ENCODE peak calls at places on chromosomes 16 and 17, in five cellular contexts. R is effector memory CD4-positive, alpha-beta T cell; G is aorta; E is colonic mucosa; P is H1. W is an unnamed sample.

GRCh38 chr16:49921791-49922456 is 66.0 kb upstream of the ZNF423 start:
- DNase-seq in R (no peak), G (peak; percentile 80), E (peak; percentile 82), P (peak; percentile 63), W (peak; percentile 59)

GRCh38 chr16:78177927-78178326 is 78.5 kb downstream of the WWOX start:
- DNase-seq in R (no peak), G (no peak), E (no peak), P (no peak), W (no peak)

GRCh38 chr17:76501018-76501826 is at the start of gene RHBDF2:
- DNase-seq in R (peak; percentile 92), G (peak; percentile 96), E (peak; percentile 96), P (peak; percentile 65), W (peak; percentile 63)

GRCh38 chr17:45332989-45333701 is 16.3 kb upstream of the MAP3K14 start:
- DNase-seq in R (no peak), G (no peak), E (no peak), P (no peak), W (no peak)

GRCh38 chr16:82580293-82580900 is 46.4 kb upstream of the CDH13 start:
- DNase-seq in R (no peak), G (no peak), E (peak; percentile 27), P (no peak), W (no peak)

GRCh38 chr17:37530420-37530819 is 40.7 kb downstream of the DUSP14 start:
- DNase-seq in R (no peak), G (no peak), E (no peak), P (no peak), W (no peak)

GRCh38 chr16:89123001-89123830 is 29.6 kb downstream of the ACSF3 start:
- DNase-seq in R (no peak), G (peak; percentile 67), E (no peak), P (no peak), W (no peak)

GRCh38 chr16:25007284-25007984 is 7.7 kb downstream of the ARHGAP17 start:
- DNase-seq in R (no peak), G (no peak), E (no peak), P (no peak), W (no peak)

GRCh38 chr17:32258383-32259121 is 7.1 kb upstream of the RHBDL3 start:
- DNase-seq in R (no peak), G (peak; percentile 53), E (no peak), P (no peak), W (peak; percentile 55)

GRCh38 chr16:11272921-11273720 is at the start of gene PRM3:
- DNase-seq in R (no peak), G (no peak), E (no peak), P (no peak), W (no peak)

GRCh38 chr17:78176548-78177025 is 8.2 kb downstream of the SYNGR2 start:
- DNase-seq in R (peak; percentile 57), G (peak; percentile 91), E (peak; percentile 84), P (no peak), W (no peak)

GRCh38 chr16:3026003-3026378 is 2.2 kb downstream of the THOC6 start:
- DNase-seq in R (no peak), G (no peak), E (no peak), P (no peak), W (peak; percentile 23)

GRCh38 chr16:83145297-83145696 is 518.5 kb downstream of the CDH13 start:
- DNase-seq in R (no peak), G (no peak), E (no peak), P (no peak), W (no peak)

GRCh38 chr17:47692895-47693666 is 880 bp upstream of the TBKBP1 start:
- DNase-seq in R (no peak), G (peak; percentile 27), E (peak; percentile 29), P (no peak), W (no peak)

GRCh38 chr17:27659685-27660084 is 28.7 kb downstream of the LGALS9 start:
- DNase-seq in R (no peak), G (peak; percentile 1), E (no peak), P (no peak), W (no peak)

GRCh38 chr17:15930426-15930825 is 14.5 kb upstream of the ADORA2B start:
- DNase-seq in R (no peak), G (no peak), E (no peak), P (no peak), W (no peak)

GRCh38 chr16:525520-526180 is 1.9 kb upstream of the CAPN15 start:
- DNase-seq in R (peak; percentile 27), G (no peak), E (no peak), P (no peak), W (no peak)

GRCh38 chr17:78933025-78933958 is 8.1 kb upstream of the TIMP2 start:
- DNase-seq in R (peak; percentile 20), G (peak; percentile 90), E (peak; percentile 40), P (no peak), W (no peak)

GRCh38 chr16:27853651-27854050 is 209.9 kb downstream of the GSG1L start:
- DNase-seq in R (no peak), G (no peak), E (no peak), P (no peak), W (no peak)

GRCh38 chr17:62931101-62931500 is 34.9 kb upstream of the TANC2 start:
- DNase-seq in R (no peak), G (no peak), E (no peak), P (no peak), W (no peak)

GRCh38 chr17:39564201-39564828 is 43.4 kb downstream of the NEUROD2 start:
- DNase-seq in R (no peak), G (no peak), E (no peak), P (no peak), W (no peak)

GRCh38 chr16:56643080-56643778 is 4.8 kb downstream of the MT1A start:
- DNase-seq in R (peak; percentile 57), G (peak; percentile 93), E (peak; percentile 90), P (no peak), W (no peak)

GRCh38 chr16:28291651-28292626 is at the start of gene SBK1:
- DNase-seq in R (peak; percentile 72), G (peak; percentile 85), E (peak; percentile 76), P (no peak), W (peak; percentile 46)

GRCh38 chr16:89843409-89844350 is 15.4 kb downstream of the SPIRE2 start:
- DNase-seq in R (no peak), G (no peak), E (no peak), P (no peak), W (no peak)

GRCh38 chr17:76529224-76529642 is 8.3 kb downstream of the CYGB start:
- DNase-seq in R (no peak), G (peak; percentile 92), E (peak; percentile 71), P (no peak), W (no peak)

GRCh38 chr16:3317315-3317999 is 12.2 kb downstream of the ZNF75A start:
- DNase-seq in R (no peak), G (no peak), E (no peak), P (no peak), W (no peak)

GRCh38 chr16:77585852-77586251 is 136.5 kb upstream of the NUDT7 start:
- DNase-seq in R (no peak), G (no peak), E (no peak), P (no peak), W (no peak)

GRCh38 chr16:24729967-24730815 is 740 bp downstream of the TNRC6A start:
- DNase-seq in R (peak; percentile 15), G (peak; percentile 82), E (peak; percentile 60), P (no peak), W (no peak)

GRCh38 chr16:62194828-62195227 is 158.6 kb upstream of the CDH8 start:
- DNase-seq in R (no peak), G (no peak), E (no peak), P (no peak), W (no peak)

GRCh38 chr16:47920709-47921108 is 235.1 kb downstream of the ABCC12 start:
- DNase-seq in R (no peak), G (no peak), E (no peak), P (no peak), W (no peak)

GRCh38 chr17:19242926-19243325 is 5.8 kb downstream of the EPN2 start:
- DNase-seq in R (no peak), G (no peak), E (no peak), P (no peak), W (peak; percentile 39)
- H3K27ac ChIP-seq in R (no peak overlapping the region), G (no peak overlapping the region), E (no peak overlapping the region), P (no peak overlapping the region), W (peak overlapping the region; percentile 88)

GRCh38 chr16:13956635-13957196 is 36.8 kb downstream of the ERCC4 start:
- DNase-seq in R (no peak), G (no peak), E (no peak), P (no peak), W (no peak)
- H3K4me3 ChIP-seq in R (peak overlapping the region; percentile 43), G (peak overlapping the region; percentile 40), E (no peak overlapping the region), P (no peak overlapping the region), W (peak overlapping the region; percentile 51)

DNA sequence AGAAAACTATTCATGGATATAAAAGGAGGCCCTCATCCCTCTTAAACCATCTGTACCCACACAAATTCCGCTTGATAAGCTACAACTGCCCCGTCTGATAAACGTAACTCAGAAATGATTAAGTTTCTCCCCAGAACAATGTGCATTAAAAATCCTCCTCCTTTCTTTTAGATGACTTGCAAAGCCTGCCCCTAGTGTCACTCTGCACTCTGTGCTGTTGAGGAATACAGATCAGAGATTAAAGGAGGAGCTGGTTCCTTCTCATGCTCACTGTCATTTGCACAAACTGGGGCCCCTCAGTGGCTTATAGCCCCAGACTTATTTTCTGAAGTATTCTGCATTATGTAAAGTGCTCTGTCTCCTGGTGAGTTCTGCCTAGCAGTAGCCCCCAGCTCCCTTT is 33.3 kb downstream of the CDRT15 start:
- DNase-seq in R (no peak), G (no peak), E (no peak), P (no peak), W (no peak)
- H3K27ac ChIP-seq in R (peak overlapping the region; percentile 76), G (no peak overlapping the region), E (no peak overlapping the region), P (no peak overlapping the region), W (no peak overlapping the region)

GRCh38 chr16:14051110-14051729 is 19.9 kb upstream of the MRTFB start:
- DNase-seq in R (no peak), G (no peak), E (no peak), P (no peak), W (no peak)
- H3K4me3 ChIP-seq in R (no peak overlapping the region), G (no peak overlapping the region), E (no peak overlapping the region), P (no peak overlapping the region), W (no peak overlapping the region)